ENCODE peak calls at places on chromosome 22, in eight cellular contexts. One of them, this sample, is unnamed.
A peak's percentile ranks its signal among the peaks of the same experiment; 100 is the strongest.

GRCh38 chr22:19197997-19198865 is 19.7 kb upstream of the SLC25A1 start:
- DNase-seq in endodermal cell: no peak
- DNase-seq in Peyer's patch: no peak
- DNase-seq in neural progenitor cell: no peak
- DNase-seq in A549: no peak
- DNase-seq in sigmoid colon: peak; percentile 24
- DNase-seq in adrenal gland: no peak
- DNase-seq in tibial artery: no peak
- DNase-seq in this sample: no peak

GRCh38 chr22:49087163-49087562 is 740.5 kb downstream of the BRD1 start:
- DNase-seq in endodermal cell: no peak
- DNase-seq in Peyer's patch: no peak
- DNase-seq in neural progenitor cell: no peak
- DNase-seq in A549: no peak
- DNase-seq in sigmoid colon: peak; percentile 37
- DNase-seq in adrenal gland: no peak
- DNase-seq in tibial artery: no peak
- DNase-seq in this sample: no peak

GRCh38 chr22:24271406-24271760 is 752 bp downstream of the SPECC1L start:
- DNase-seq in endodermal cell: no peak
- DNase-seq in Peyer's patch: no peak
- DNase-seq in neural progenitor cell: no peak
- DNase-seq in A549: peak; percentile 6
- DNase-seq in sigmoid colon: no peak
- DNase-seq in adrenal gland: peak; percentile 78
- DNase-seq in tibial artery: peak; percentile 64
- DNase-seq in this sample: no peak

GRCh38 chr22:17095538-17095937 is 10.7 kb downstream of the IL17RA start:
- DNase-seq in endodermal cell: peak; percentile 82
- DNase-seq in Peyer's patch: peak; percentile 7
- DNase-seq in neural progenitor cell: peak; percentile 45
- DNase-seq in A549: no peak
- DNase-seq in sigmoid colon: peak; percentile 21
- DNase-seq in adrenal gland: peak; percentile 44
- DNase-seq in tibial artery: no peak
- DNase-seq in this sample: no peak

GRCh38 chr22:32183625-32184024 is 21.2 kb downstream of the RFPL2 start:
- DNase-seq in endodermal cell: no peak
- DNase-seq in Peyer's patch: no peak
- DNase-seq in neural progenitor cell: no peak
- DNase-seq in A549: no peak
- DNase-seq in sigmoid colon: no peak
- DNase-seq in adrenal gland: no peak
- DNase-seq in tibial artery: no peak
- DNase-seq in this sample: no peak

GRCh38 chr22:26553056-26553752 is 36.7 kb downstream of the TPST2 start:
- DNase-seq in endodermal cell: no peak
- DNase-seq in Peyer's patch: no peak
- DNase-seq in neural progenitor cell: no peak
- DNase-seq in A549: peak; percentile 37
- DNase-seq in sigmoid colon: no peak
- DNase-seq in adrenal gland: no peak
- DNase-seq in tibial artery: no peak
- DNase-seq in this sample: no peak

GRCh38 chr22:41367039-41367679 is 14.6 kb upstream of the TEF start:
- DNase-seq in endodermal cell: peak; percentile 83
- DNase-seq in Peyer's patch: peak; percentile 95
- DNase-seq in neural progenitor cell: peak; percentile 70
- DNase-seq in A549: peak; percentile 57
- DNase-seq in sigmoid colon: peak; percentile 99
- DNase-seq in adrenal gland: peak; percentile 98
- DNase-seq in tibial artery: peak; percentile 95
- DNase-seq in this sample: peak; percentile 96

GRCh38 chr22:25051073-25051472 is 98.6 kb downstream of the KIAA1671 start:
- DNase-seq in endodermal cell: peak; percentile 70
- DNase-seq in Peyer's patch: no peak
- DNase-seq in neural progenitor cell: no peak
- DNase-seq in A549: peak; percentile 35
- DNase-seq in sigmoid colon: no peak
- DNase-seq in adrenal gland: no peak
- DNase-seq in tibial artery: no peak
- DNase-seq in this sample: no peak

GRCh38 chr22:42901790-42902508 is 44.9 kb upstream of the ARFGAP3 start:
- DNase-seq in endodermal cell: no peak
- DNase-seq in Peyer's patch: no peak
- DNase-seq in neural progenitor cell: no peak
- DNase-seq in A549: no peak
- DNase-seq in sigmoid colon: no peak
- DNase-seq in adrenal gland: no peak
- DNase-seq in tibial artery: no peak
- DNase-seq in this sample: no peak

GRCh38 chr22:35043251-35043931 is 22.6 kb upstream of the ISX start:
- DNase-seq in endodermal cell: peak; percentile 67
- DNase-seq in Peyer's patch: no peak
- DNase-seq in neural progenitor cell: no peak
- DNase-seq in A549: no peak
- DNase-seq in sigmoid colon: no peak
- DNase-seq in adrenal gland: no peak
- DNase-seq in tibial artery: no peak
- DNase-seq in this sample: no peak

GRCh38 chr22:18008136-18008535 is 16.2 kb downstream of the MICAL3 start:
- DNase-seq in endodermal cell: no peak
- DNase-seq in Peyer's patch: no peak
- DNase-seq in neural progenitor cell: no peak
- DNase-seq in A549: no peak
- DNase-seq in sigmoid colon: no peak
- DNase-seq in adrenal gland: no peak
- DNase-seq in tibial artery: no peak
- DNase-seq in this sample: no peak

GRCh38 chr22:50481440-50482106 is at the start of gene ADM2:
- DNase-seq in endodermal cell: peak; percentile 91
- DNase-seq in Peyer's patch: peak; percentile 70
- DNase-seq in neural progenitor cell: peak; percentile 81
- DNase-seq in A549: no peak
- DNase-seq in sigmoid colon: no peak
- DNase-seq in adrenal gland: no peak
- DNase-seq in tibial artery: no peak
- DNase-seq in this sample: peak; percentile 67

GRCh38 chr22:48948575-48949170 is 879.0 kb downstream of the BRD1 start:
- DNase-seq in endodermal cell: peak; percentile 20
- DNase-seq in Peyer's patch: no peak
- DNase-seq in neural progenitor cell: no peak
- DNase-seq in A549: no peak
- DNase-seq in sigmoid colon: peak; percentile 22
- DNase-seq in adrenal gland: peak; percentile 18
- DNase-seq in tibial artery: no peak
- DNase-seq in this sample: no peak

GRCh38 chr22:22888509-22889353 is 1.1 kb downstream of the IGLL5 start:
- DNase-seq in endodermal cell: peak; percentile 38
- DNase-seq in Peyer's patch: no peak
- DNase-seq in neural progenitor cell: no peak
- DNase-seq in A549: no peak
- DNase-seq in sigmoid colon: no peak
- DNase-seq in adrenal gland: peak; percentile 15
- DNase-seq in tibial artery: no peak
- DNase-seq in this sample: no peak

GRCh38 chr22:49968831-49969661 is 8.5 kb downstream of the PIM3 start:
- DNase-seq in endodermal cell: peak; percentile 53
- DNase-seq in Peyer's patch: peak; percentile 52
- DNase-seq in neural progenitor cell: peak; percentile 3
- DNase-seq in A549: no peak
- DNase-seq in sigmoid colon: peak; percentile 71
- DNase-seq in adrenal gland: peak; percentile 59
- DNase-seq in tibial artery: peak; percentile 18
- DNase-seq in this sample: no peak

GRCh38 chr22:42330953-42331525 is 60.6 kb upstream of the TCF20 start:
- DNase-seq in endodermal cell: no peak
- DNase-seq in Peyer's patch: peak; percentile 56
- DNase-seq in neural progenitor cell: peak; percentile 39
- DNase-seq in A549: no peak
- DNase-seq in sigmoid colon: no peak
- DNase-seq in adrenal gland: peak; percentile 86
- DNase-seq in tibial artery: no peak
- DNase-seq in this sample: peak; percentile 58

GRCh38 chr22:44543781-44544181 is 45.7 kb upstream of the RTL6 start:
- DNase-seq in endodermal cell: peak; percentile 55
- DNase-seq in Peyer's patch: no peak
- DNase-seq in neural progenitor cell: no peak
- DNase-seq in A549: no peak
- DNase-seq in sigmoid colon: peak; percentile 43
- DNase-seq in adrenal gland: no peak
- DNase-seq in tibial artery: no peak
- DNase-seq in this sample: no peak

GRCh38 chr22:22907551-22908494 is 20.2 kb downstream of the IGLL5 start:
- DNase-seq in endodermal cell: no peak
- DNase-seq in Peyer's patch: no peak
- DNase-seq in neural progenitor cell: no peak
- DNase-seq in A549: no peak
- DNase-seq in sigmoid colon: no peak
- DNase-seq in adrenal gland: no peak
- DNase-seq in tibial artery: no peak
- DNase-seq in this sample: no peak

GRCh38 chr22:48746789-48747425 is 1080.8 kb downstream of the BRD1 start:
- DNase-seq in endodermal cell: no peak
- DNase-seq in Peyer's patch: peak; percentile 34
- DNase-seq in neural progenitor cell: no peak
- DNase-seq in A549: no peak
- DNase-seq in sigmoid colon: peak; percentile 38
- DNase-seq in adrenal gland: peak; percentile 33
- DNase-seq in tibial artery: peak; percentile 13
- DNase-seq in this sample: no peak

GRCh38 chr22:26550498-26551033 is 38.3 kb upstream of the TFIP11 start:
- DNase-seq in endodermal cell: peak; percentile 65
- DNase-seq in Peyer's patch: no peak
- DNase-seq in neural progenitor cell: peak; percentile 55
- DNase-seq in A549: no peak
- DNase-seq in sigmoid colon: no peak
- DNase-seq in adrenal gland: peak; percentile 88
- DNase-seq in tibial artery: peak; percentile 52
- DNase-seq in this sample: no peak

GRCh38 chr22:22042009-22042408 is 59.4 kb upstream of the TOP3B start:
- DNase-seq in endodermal cell: no peak
- DNase-seq in Peyer's patch: no peak
- DNase-seq in neural progenitor cell: no peak
- DNase-seq in A549: no peak
- DNase-seq in sigmoid colon: no peak
- DNase-seq in adrenal gland: no peak
- DNase-seq in tibial artery: no peak
- DNase-seq in this sample: no peak

GRCh38 chr22:44597616-44598015 is 99.6 kb upstream of the RTL6 start:
- DNase-seq in endodermal cell: no peak
- DNase-seq in Peyer's patch: no peak
- DNase-seq in neural progenitor cell: peak; percentile 62
- DNase-seq in A549: no peak
- DNase-seq in sigmoid colon: no peak
- DNase-seq in adrenal gland: peak; percentile 82
- DNase-seq in tibial artery: no peak
- DNase-seq in this sample: no peak

GRCh38 chr22:25060522-25061071 is 108.1 kb downstream of the KIAA1671 start:
- DNase-seq in endodermal cell: no peak
- DNase-seq in Peyer's patch: no peak
- DNase-seq in neural progenitor cell: no peak
- DNase-seq in A549: no peak
- DNase-seq in sigmoid colon: no peak
- DNase-seq in adrenal gland: no peak
- DNase-seq in tibial artery: no peak
- DNase-seq in this sample: no peak

GRCh38 chr22:37757663-37758062 is 50.1 kb upstream of the GCAT start:
- DNase-seq in endodermal cell: no peak
- DNase-seq in Peyer's patch: no peak
- DNase-seq in neural progenitor cell: no peak
- DNase-seq in A549: no peak
- DNase-seq in sigmoid colon: no peak
- DNase-seq in adrenal gland: no peak
- DNase-seq in tibial artery: no peak
- DNase-seq in this sample: no peak

GRCh38 chr22:37758698-37759097 is 49.0 kb upstream of the GCAT start:
- DNase-seq in endodermal cell: no peak
- DNase-seq in Peyer's patch: no peak
- DNase-seq in neural progenitor cell: no peak
- DNase-seq in A549: no peak
- DNase-seq in sigmoid colon: no peak
- DNase-seq in adrenal gland: no peak
- DNase-seq in tibial artery: no peak
- DNase-seq in this sample: no peak

GRCh38 chr22:37762389-37762836 is 45.3 kb upstream of the GCAT start:
- DNase-seq in endodermal cell: no peak
- DNase-seq in Peyer's patch: no peak
- DNase-seq in neural progenitor cell: no peak
- DNase-seq in A549: no peak
- DNase-seq in sigmoid colon: no peak
- DNase-seq in adrenal gland: no peak
- DNase-seq in tibial artery: no peak
- DNase-seq in this sample: no peak

GRCh38 chr22:37760152-37760551 is 47.6 kb upstream of the GCAT start:
- DNase-seq in endodermal cell: no peak
- DNase-seq in Peyer's patch: no peak
- DNase-seq in neural progenitor cell: no peak
- DNase-seq in A549: peak; percentile 67
- DNase-seq in sigmoid colon: no peak
- DNase-seq in adrenal gland: no peak
- DNase-seq in tibial artery: no peak
- DNase-seq in this sample: no peak

GRCh38 chr22:37759281-37759680 is 48.5 kb upstream of the GCAT start:
- DNase-seq in endodermal cell: no peak
- DNase-seq in Peyer's patch: no peak
- DNase-seq in neural progenitor cell: no peak
- DNase-seq in A549: no peak
- DNase-seq in sigmoid colon: no peak
- DNase-seq in adrenal gland: no peak
- DNase-seq in tibial artery: no peak
- DNase-seq in this sample: no peak
- H3K27ac ChIP-seq in endodermal cell: no peak overlapping the region
- H3K27ac ChIP-seq in Peyer's patch: no peak overlapping the region
- H3K27ac ChIP-seq in neural progenitor cell: no peak overlapping the region
- H3K27ac ChIP-seq in A549: peak overlapping the region; percentile 2
- H3K27ac ChIP-seq in sigmoid colon: no peak overlapping the region
- H3K27ac ChIP-seq in adrenal gland: no peak overlapping the region
- H3K27ac ChIP-seq in tibial artery: no peak overlapping the region
- H3K27ac ChIP-seq in this sample: no peak overlapping the region

GRCh38 chr22:27682438-27682837 is 119.1 kb downstream of the MN1 start:
- DNase-seq in endodermal cell: peak; percentile 83
- DNase-seq in Peyer's patch: no peak
- DNase-seq in neural progenitor cell: peak; percentile 65
- DNase-seq in A549: no peak
- DNase-seq in sigmoid colon: no peak
- DNase-seq in adrenal gland: no peak
- DNase-seq in tibial artery: no peak
- DNase-seq in this sample: no peak
- TF ChIP-seq CTCF in endodermal cell: peak; percentile 86
- TF ChIP-seq CTCF in Peyer's patch: no peak
- TF ChIP-seq CTCF in neural progenitor cell: peak; percentile 74
- TF ChIP-seq CTCF in A549: no peak
- TF ChIP-seq CTCF in sigmoid colon: no peak
- TF ChIP-seq CTCF in adrenal gland: no peak
- TF ChIP-seq CTCF in tibial artery: no peak
- TF ChIP-seq CTCF in this sample: no peak

GRCh38 chr22:30238661-30239420 is 7.7 kb downstream of the LIF start:
- DNase-seq in endodermal cell: peak; percentile 74
- DNase-seq in Peyer's patch: peak; percentile 67
- DNase-seq in neural progenitor cell: no peak
- DNase-seq in A549: peak; percentile 92
- DNase-seq in sigmoid colon: peak; percentile 79
- DNase-seq in adrenal gland: no peak
- DNase-seq in tibial artery: no peak
- DNase-seq in this sample: peak; percentile 58
- H3K4me1 ChIP-seq in endodermal cell: peaks cover 3% of the 10 kb centered on the region
- H3K4me1 ChIP-seq in Peyer's patch: no peaks in the 10 kb centered on the region
- H3K4me1 ChIP-seq in neural progenitor cell: peaks cover 10% of the 10 kb centered on the region
- H3K4me1 ChIP-seq in A549: peaks cover 96% of the 10 kb centered on the region
- H3K4me1 ChIP-seq in sigmoid colon: peaks cover 14% of the 10 kb centered on the region
- H3K4me1 ChIP-seq in adrenal gland: peaks cover 25% of the 10 kb centered on the region
- H3K4me1 ChIP-seq in tibial artery: no peaks in the 10 kb centered on the region
- H3K4me1 ChIP-seq in this sample: no peaks in the 10 kb centered on the region

GRCh38 chr22:20531154-20531403 is 23.7 kb downstream of the MED15 start:
- DNase-seq in endodermal cell: no peak
- DNase-seq in Peyer's patch: no peak
- DNase-seq in neural progenitor cell: no peak
- DNase-seq in A549: no peak
- DNase-seq in sigmoid colon: no peak
- DNase-seq in adrenal gland: no peak
- DNase-seq in tibial artery: no peak
- DNase-seq in this sample: no peak
- H3K27ac ChIP-seq in endodermal cell: peak overlapping the region; percentile 26
- H3K27ac ChIP-seq in Peyer's patch: peak overlapping the region; percentile 49
- H3K27ac ChIP-seq in neural progenitor cell: peak overlapping the region; percentile 33
- H3K27ac ChIP-seq in A549: peak overlapping the region; percentile 91
- H3K27ac ChIP-seq in sigmoid colon: peak overlapping the region; percentile 89
- H3K27ac ChIP-seq in adrenal gland: peak overlapping the region; percentile 83
- H3K27ac ChIP-seq in tibial artery: peak overlapping the region; percentile 84
- H3K27ac ChIP-seq in this sample: peak overlapping the region; percentile 63